ENCODE peak calls at places on chromosomes 12 and 14, in six cellular contexts. E, T, C, V, N and K are unnamed samples.

GRCh38 chr12:45122776-45123380 is 72.0 kb upstream of the DBX2 start:
- DNase-seq in N (no peak), E (peak; percentile 30), T (peak; percentile 31), C (no peak), V (no peak), K (peak; percentile 21)

GRCh38 chr12:34595749-34596733 is 573.7 kb downstream of the ALG10 start:
- DNase-seq in T (no peak), N (peak; percentile 53), V (no peak), C (peak; percentile 3), E (no peak), K (no peak)

GRCh38 chr12:110256780-110257431 is 24.1 kb upstream of the ATP2A2 start:
- DNase-seq in V (no peak), E (no peak), N (no peak), T (no peak), C (peak; percentile 27), K (no peak)

GRCh38 chr12:52215587-52216031 is 17.4 kb upstream of the KRT7 start:
- DNase-seq in E (no peak), N (no peak), T (no peak), C (peak; percentile 49), V (peak; percentile 33), K (no peak)

GRCh38 chr12:116319316-116319715 is 41.8 kb upstream of the MED13L start:
- DNase-seq in V (no peak), C (no peak), T (peak; percentile 61), N (no peak), E (no peak), K (no peak)

GRCh38 chr14:99138999-99139865 is 132.8 kb downstream of the BCL11B start:
- DNase-seq in N (peak; percentile 61), T (no peak), C (no peak), E (no peak), V (no peak), K (no peak)

GRCh38 chr12:44589697-44590096 is 286.4 kb downstream of the NELL2 start:
- DNase-seq in C (no peak), T (no peak), E (no peak), N (no peak), V (no peak), K (no peak)

GRCh38 chr12:22626429-22626828 is 1.5 kb downstream of the ETNK1 start:
- DNase-seq in V (no peak), E (no peak), C (no peak), T (peak; percentile 31), N (no peak), K (no peak)

GRCh38 chr14:69931960-69932359 is 52.7 kb downstream of the SMOC1 start:
- DNase-seq in N (no peak), E (no peak), C (no peak), T (no peak), V (no peak), K (no peak)

GRCh38 chr12:55906056-55906455 is 21.6 kb downstream of the PYM1 start:
- DNase-seq in C (no peak), V (no peak), N (no peak), T (peak; percentile 71), E (no peak), K (no peak)

GRCh38 chr12:47819902-47820630 is at the start of gene HDAC7:
- DNase-seq in T (peak; percentile 88), E (no peak), C (peak; percentile 86), N (peak; percentile 95), V (peak; percentile 82), K (peak; percentile 77)

GRCh38 chr12:78977463-78977862 is 112.9 kb downstream of the SYT1 start:
- DNase-seq in E (no peak), V (no peak), N (no peak), T (no peak), C (no peak), K (no peak)

GRCh38 chr14:83607682-83608081 is 1922.3 kb upstream of the FLRT2 start:
- DNase-seq in T (no peak), V (no peak), N (no peak), C (no peak), E (no peak), K (no peak)

GRCh38 chr14:79842270-79842669 is 369.0 kb downstream of the DIO2 start:
- DNase-seq in T (peak; percentile 9), N (no peak), C (peak; percentile 39), V (no peak), E (no peak), K (no peak)

GRCh38 chr12:9707864-9708808 is 24.8 kb downstream of the CLECL1 start:
- DNase-seq in T (peak; percentile 58), E (peak; percentile 79), C (peak; percentile 62), N (no peak), V (peak; percentile 80), K (peak; percentile 39)

GRCh38 chr14:95895720-95896119 is 19.1 kb downstream of the TUNAR start:
- DNase-seq in C (peak; percentile 53), V (no peak), N (no peak), T (no peak), E (no peak), K (peak; percentile 75)

GRCh38 chr14:106652494-106652893 is 1126.1 kb downstream of the TMEM121 start:
- DNase-seq in E (no peak), N (no peak), C (no peak), T (no peak), V (no peak), K (no peak)

GRCh38 chr12:52180971-52181628 is 10.7 kb downstream of the KRT80 start:
- DNase-seq in T (no peak), C (no peak), E (no peak), N (no peak), V (no peak), K (no peak)

GRCh38 chr12:128856035-128856790 is 2.9 kb downstream of the GLT1D1 start:
- DNase-seq in V (no peak), N (peak; percentile 23), E (no peak), C (no peak), T (no peak), K (no peak)

GRCh38 chr12:69290545-69291277 is 51.3 kb downstream of the CPSF6 start:
- DNase-seq in E (peak; percentile 94), N (no peak), C (peak; percentile 93), T (peak; percentile 65), V (peak; percentile 84), K (peak; percentile 88)

GRCh38 chr14:94523265-94523664 is 14.0 kb upstream of the SERPINA12 start:
- DNase-seq in E (no peak), V (no peak), N (no peak), T (no peak), C (no peak), K (no peak)

GRCh38 chr14:100434911-100435455 is 111.8 kb downstream of the SLC25A47 start:
- DNase-seq in N (no peak), T (no peak), E (no peak), C (no peak), V (no peak), K (no peak)

GRCh38 chr14:100432652-100433427 is 109.7 kb downstream of the SLC25A47 start:
- DNase-seq in N (no peak), T (no peak), E (no peak), C (no peak), V (no peak), K (no peak)

GRCh38 chr14:100435459-100435858 is 112.3 kb downstream of the SLC25A47 start:
- DNase-seq in T (no peak), E (no peak), N (no peak), V (no peak), C (no peak), K (no peak)

GRCh38 chr14:100434033-100434601 is 111.0 kb downstream of the SLC25A47 start:
- DNase-seq in E (no peak), T (no peak), C (no peak), V (no peak), N (no peak), K (no peak)

DNA sequence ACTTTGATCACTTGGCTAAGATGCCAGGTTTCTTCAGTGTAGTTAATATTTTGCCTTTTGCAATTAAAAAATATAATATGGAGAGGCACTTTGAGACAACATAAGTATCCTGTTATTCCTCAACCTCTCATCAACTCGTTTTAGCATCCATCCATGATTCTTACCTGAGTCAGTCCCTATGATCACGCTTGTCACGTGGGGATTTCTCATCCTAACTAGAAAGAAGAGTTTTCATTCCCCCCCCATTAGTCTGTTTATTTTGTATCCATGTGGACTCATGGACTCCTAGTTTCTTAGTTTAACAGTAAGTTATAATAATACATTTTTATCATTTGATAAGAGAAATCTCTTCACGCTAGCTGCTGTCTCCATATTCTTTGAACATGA is 110.3 kb downstream of the SLC25A47 start:
- DNase-seq in T (no peak), C (no peak), N (no peak), E (no peak), V (no peak), K (no peak)
- H3K4me3 ChIP-seq in T (no peak overlapping the region), C (no peak overlapping the region), N (no peak overlapping the region), E (no peak overlapping the region), V (no peak overlapping the region), K (no peak overlapping the region)

GRCh38 chr12:120224304-120225199 is 23.6 kb upstream of the RPLP0 start:
- DNase-seq in N (peak; percentile 80), V (no peak), C (peak; percentile 92), T (no peak), E (no peak), K (no peak)
- H3K4me3 ChIP-seq in N (peak overlapping the region; percentile 31), V (no peak overlapping the region), C (no peak overlapping the region), T (no peak overlapping the region), E (no peak overlapping the region), K (no peak overlapping the region)

GRCh38 chr14:55124774-55125372 is 4.2 kb upstream of the LGALS3 start:
- DNase-seq in T (no peak), N (no peak), C (no peak), V (no peak), E (no peak), K (no peak)

GRCh38 chr14:55126932-55127490 is 2.0 kb upstream of the LGALS3 start:
- DNase-seq in C (no peak), V (no peak), N (no peak), T (no peak), E (no peak), K (no peak)

GRCh38 chr14:55126089-55126488 is 3.0 kb upstream of the LGALS3 start:
- DNase-seq in E (no peak), N (no peak), T (no peak), V (no peak), C (no peak), K (no peak)

GRCh38 chr14:55127491-55127951 is 1.5 kb upstream of the LGALS3 start:
- DNase-seq in N (no peak), C (no peak), E (no peak), T (no peak), V (no peak), K (no peak)

DNA sequence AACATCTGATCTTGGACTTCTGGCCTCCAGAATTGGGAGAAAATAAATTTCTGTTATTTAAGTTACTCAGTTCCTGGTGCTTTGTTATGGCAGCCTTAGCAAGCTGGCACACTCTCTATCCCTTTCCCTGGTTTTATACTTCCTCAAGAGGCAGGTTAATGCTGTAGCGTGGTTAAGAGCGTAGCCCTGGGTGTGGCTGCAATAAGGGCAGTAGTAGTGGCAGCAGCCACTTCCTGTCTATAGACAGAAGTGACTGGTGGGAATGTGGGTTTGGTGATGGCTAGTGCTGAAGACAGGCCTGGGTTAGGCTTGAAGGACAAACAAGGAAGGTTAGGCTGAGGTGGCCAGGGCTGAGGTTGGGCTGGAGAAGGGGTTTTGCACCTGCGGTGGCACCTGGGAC is 3.6 kb upstream of the LGALS3 start:
- DNase-seq in E (no peak), N (no peak), T (no peak), C (no peak), V (no peak), K (no peak)
- H3K4me3 ChIP-seq in E (no peak overlapping the region), N (no peak overlapping the region), T (no peak overlapping the region), C (no peak overlapping the region), V (no peak overlapping the region), K (no peak overlapping the region)

DNA sequence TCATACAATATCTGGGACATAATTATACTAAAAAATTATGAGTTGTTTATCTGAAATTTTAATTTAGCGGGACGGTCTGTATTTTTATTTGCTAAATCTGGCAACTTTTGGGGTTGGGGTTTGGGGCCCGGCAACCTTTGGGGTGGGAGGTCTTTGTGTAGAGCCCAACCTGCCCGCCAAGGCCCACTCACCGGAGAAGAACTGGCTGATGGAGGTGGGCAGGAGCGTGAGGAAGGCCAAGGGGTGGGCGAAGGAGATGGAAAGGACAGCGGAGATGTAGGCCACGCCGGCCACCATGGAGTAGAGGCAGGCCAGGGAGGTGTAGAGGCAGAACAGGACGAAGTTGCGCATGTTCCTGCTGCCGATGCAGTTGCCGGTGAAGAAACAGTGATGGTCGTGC is 2.6 kb downstream of the ZDHHC22 start:
- DNase-seq in E (no peak), N (no peak), V (no peak), C (no peak), T (no peak), K (no peak)
- H3K4me3 ChIP-seq in E (no peak overlapping the region), N (no peak overlapping the region), V (no peak overlapping the region), C (no peak overlapping the region), T (no peak overlapping the region), K (no peak overlapping the region)